ENCODE peak calls at places on chromosome 7, in nine cellular contexts. Q is AG04450; E is central memory CD4-positive, alpha-beta T cell; B is activated CD8-positive, alpha-beta memory T cell treated with anti-CD3 and anti-CD28 coated beads, Interleukin-2, amount 10 ng/mL, durations not matched to agents 7 days and 5 days; G is ELF-1; D is A549; I is NCI-H460; W is B cell; P is right cardiac atrium. V is an unnamed sample.

GRCh38 chr7:4261038-4261960 is 420.8 kb upstream of the FOXK1 start:
- DNase-seq in P (no peak), E (no peak), G (no peak), I (no peak), Q (no peak), B (no peak), W (no peak), D (no peak), V (no peak)

GRCh38 chr7:129607471-129608120 is 3.9 kb upstream of the NRF1 start:
- DNase-seq in W (peak), Q (no peak), E (peak), D (peak), P (no peak), G (peak), I (peak), B (peak), V (peak)

GRCh38 chr7:132367007-132367406 is 209.3 kb downstream of the PLXNA4 start:
- DNase-seq in D (no peak), Q (no peak), P (no peak), W (no peak), E (no peak), B (no peak), G (no peak), I (no peak), V (no peak)

GRCh38 chr7:157032644-157033482 is 22.4 kb upstream of the MNX1 start:
- DNase-seq in B (no peak), G (no peak), I (no peak), D (no peak), P (no peak), W (no peak), Q (no peak), E (no peak), V (no peak)

GRCh38 chr7:121494531-121494930 is 98.4 kb upstream of the FAM3C start:
- DNase-seq in G (no peak), E (no peak), P (no peak), W (no peak), D (no peak), I (no peak), B (no peak), Q (no peak), V (no peak)

GRCh38 chr7:42237891-42238531 is 1.0 kb upstream of the GLI3 start:
- DNase-seq in I (no peak), Q (no peak), G (peak), W (peak), E (no peak), P (peak), B (no peak), D (no peak), V (peak)

GRCh38 chr7:92550194-92550593 is 21.6 kb downstream of the RBM48 start:
- DNase-seq in P (no peak), B (no peak), Q (no peak), I (no peak), D (no peak), E (no peak), W (no peak), G (no peak), V (no peak)

GRCh38 chr7:106717254-106717996 is 56.5 kb upstream of the CCDC71L start:
- DNase-seq in B (no peak), W (no peak), P (no peak), D (no peak), E (no peak), G (no peak), Q (no peak), I (no peak), V (no peak)

GRCh38 chr7:11127112-11127785 is 153.6 kb downstream of the PHF14 start:
- DNase-seq in G (no peak), I (no peak), P (no peak), Q (no peak), B (no peak), D (no peak), E (no peak), W (no peak), V (peak)

GRCh38 chr7:18849130-18849529 is 268.3 kb downstream of the TWIST1 start:
- DNase-seq in P (no peak), E (no peak), W (no peak), G (no peak), Q (no peak), I (no peak), D (no peak), B (no peak), V (no peak)

GRCh38 chr7:111329367-111330234 is 232.7 kb downstream of the IMMP2L start:
- DNase-seq in G (no peak), E (no peak), P (no peak), D (no peak), I (no peak), B (no peak), Q (no peak), W (no peak), V (peak)

GRCh38 chr7:81111781-81112540 is 193.1 kb upstream of the SEMA3C start:
- DNase-seq in B (no peak), W (no peak), P (no peak), Q (peak), D (no peak), G (no peak), E (no peak), I (no peak), V (no peak)

GRCh38 chr7:51577390-51577789 is 260.8 kb upstream of the COBL start:
- DNase-seq in B (no peak), Q (no peak), I (no peak), P (no peak), G (no peak), E (no peak), W (no peak), D (no peak), V (no peak)

GRCh38 chr7:34165466-34165865 is 260.1 kb downstream of the BMPER start:
- DNase-seq in D (no peak), Q (no peak), G (no peak), W (no peak), B (no peak), I (no peak), E (no peak), P (no peak), V (no peak)

GRCh38 chr7:132179681-132180080 is 396.6 kb downstream of the PLXNA4 start:
- DNase-seq in Q (no peak), G (no peak), W (no peak), B (no peak), P (no peak), I (no peak), E (no peak), D (no peak), V (no peak)